ENCODE peak calls at places on chromosomes 13 and 19, in nine cellular contexts. L is testis, B is transverse colon, C is esophagus muscularis mucosa, Q is A549, T is stomach, V is lower leg skin, P is IMR-90, S is heart left ventricle. G is an unnamed sample.

GRCh38 chr19:18156841-18157464 is 4.0 kb downstream of the PIK3R2 start:
- DNase-seq in Q (peak; percentile 77), C (no peak), T (peak; percentile 95), V (peak; percentile 94), S (peak; percentile 95), B (peak; percentile 94), L (peak; percentile 96), P (peak; percentile 83), G (peak; percentile 96)

GRCh38 chr13:73273737-73274136 is 214.9 kb downstream of the KLF5 start:
- DNase-seq in T (no peak), B (no peak), S (no peak), L (no peak), P (peak; percentile 89), V (no peak), Q (peak; percentile 15), C (no peak), G (peak; percentile 12)

GRCh38 chr13:78241278-78241919 is 322.8 kb upstream of the EDNRB start:
- DNase-seq in C (no peak), T (no peak), V (no peak), Q (peak; percentile 20), P (peak; percentile 11), B (peak; percentile 21), S (no peak), L (peak; percentile 48), G (peak; percentile 5)

GRCh38 chr13:78137404-78138142 is 218.9 kb upstream of the EDNRB start:
- DNase-seq in B (no peak), C (no peak), V (no peak), L (peak; percentile 28), P (peak; percentile 72), Q (peak; percentile 50), T (no peak), S (no peak), G (peak; percentile 23)

GRCh38 chr19:49861541-49862410 is 5.6 kb downstream of the PNKP start:
- DNase-seq in C (no peak), B (no peak), L (peak; percentile 58), V (no peak), Q (no peak), S (no peak), T (peak; percentile 78), P (no peak), G (no peak)

GRCh38 chr13:76620036-76620435 is 266.2 kb downstream of the KCTD12 start:
- DNase-seq in C (no peak), S (no peak), L (no peak), P (no peak), B (no peak), V (no peak), Q (no peak), T (no peak), G (no peak)

GRCh38 chr13:46648166-46648607 is 95.2 kb downstream of the LRCH1 start:
- DNase-seq in P (peak; percentile 60), C (no peak), Q (peak; percentile 33), L (no peak), S (no peak), V (no peak), B (peak; percentile 64), T (peak; percentile 66), G (no peak)

GRCh38 chr13:93922063-93922462 is 557.4 kb downstream of the DCT start:
- DNase-seq in V (no peak), S (no peak), Q (no peak), B (no peak), P (no peak), L (no peak), T (no peak), C (no peak), G (no peak)

GRCh38 chr13:105343134-105343806 is 1192.2 kb downstream of the EFNB2 start:
- DNase-seq in B (no peak), S (no peak), P (peak; percentile 59), V (no peak), T (no peak), Q (no peak), C (no peak), L (no peak), G (no peak)

GRCh38 chr19:56136362-56136761 is 4.7 kb upstream of the ZNF444 start:
- DNase-seq in T (no peak), B (no peak), P (no peak), V (no peak), Q (no peak), S (no peak), L (no peak), C (no peak), G (no peak)

GRCh38 chr19:55451522-55452380 is 8.7 kb upstream of the SHISA7 start:
- DNase-seq in B (no peak), T (no peak), C (no peak), S (no peak), L (no peak), V (no peak), Q (no peak), P (no peak), G (no peak)

GRCh38 chr13:95254341-95254740 is 46.9 kb downstream of the ABCC4 start:
- DNase-seq in C (no peak), P (peak; percentile 39), Q (peak; percentile 34), V (peak; percentile 26), T (no peak), S (no peak), B (no peak), L (no peak), G (peak; percentile 35)

GRCh38 chr13:34012354-34012753 is 194.4 kb downstream of the RFC3 start:
- DNase-seq in Q (no peak), L (no peak), P (no peak), V (no peak), T (no peak), C (no peak), B (no peak), S (no peak), G (no peak)

DNA sequence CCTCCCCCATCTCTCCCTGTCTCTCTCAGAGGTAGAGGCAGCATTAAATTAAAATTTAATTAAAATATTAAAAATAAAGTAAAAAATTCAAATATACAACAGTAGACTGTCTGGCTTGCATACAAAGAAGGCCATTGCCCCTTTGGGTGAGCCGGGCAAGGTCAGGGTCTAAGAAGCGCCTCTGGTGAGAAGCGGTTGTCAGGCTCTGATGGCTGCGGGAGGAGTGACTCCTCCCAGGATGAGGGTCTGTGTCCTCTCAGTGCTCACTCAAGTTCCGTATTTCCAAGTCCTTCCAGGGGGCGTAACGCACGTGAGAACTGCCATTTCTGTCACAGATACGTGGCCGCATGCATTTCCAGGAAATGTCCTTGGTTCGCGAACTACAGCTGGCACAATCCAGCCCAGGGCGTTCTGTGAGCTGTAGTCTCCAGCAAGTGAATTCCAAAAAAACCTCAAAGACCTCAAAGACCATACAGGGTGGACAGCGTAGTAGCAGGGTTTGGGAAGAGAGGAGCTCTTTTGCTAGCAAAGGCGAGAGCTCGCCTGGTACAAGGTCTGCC is 697 bp upstream of the ZNF181 start:
- DNase-seq in Q (no peak), C (no peak), V (peak; percentile 89), S (peak; percentile 64), L (peak; percentile 66), P (no peak), T (no peak), B (no peak), G (no peak)
- TF ChIP-seq POLR2A in Q (peak; percentile 88), C (no peak), V (no peak), S (peak; percentile 47), L (no peak), P (no peak), T (no peak), B (peak; percentile 30), G (peak; percentile 67)

DNA sequence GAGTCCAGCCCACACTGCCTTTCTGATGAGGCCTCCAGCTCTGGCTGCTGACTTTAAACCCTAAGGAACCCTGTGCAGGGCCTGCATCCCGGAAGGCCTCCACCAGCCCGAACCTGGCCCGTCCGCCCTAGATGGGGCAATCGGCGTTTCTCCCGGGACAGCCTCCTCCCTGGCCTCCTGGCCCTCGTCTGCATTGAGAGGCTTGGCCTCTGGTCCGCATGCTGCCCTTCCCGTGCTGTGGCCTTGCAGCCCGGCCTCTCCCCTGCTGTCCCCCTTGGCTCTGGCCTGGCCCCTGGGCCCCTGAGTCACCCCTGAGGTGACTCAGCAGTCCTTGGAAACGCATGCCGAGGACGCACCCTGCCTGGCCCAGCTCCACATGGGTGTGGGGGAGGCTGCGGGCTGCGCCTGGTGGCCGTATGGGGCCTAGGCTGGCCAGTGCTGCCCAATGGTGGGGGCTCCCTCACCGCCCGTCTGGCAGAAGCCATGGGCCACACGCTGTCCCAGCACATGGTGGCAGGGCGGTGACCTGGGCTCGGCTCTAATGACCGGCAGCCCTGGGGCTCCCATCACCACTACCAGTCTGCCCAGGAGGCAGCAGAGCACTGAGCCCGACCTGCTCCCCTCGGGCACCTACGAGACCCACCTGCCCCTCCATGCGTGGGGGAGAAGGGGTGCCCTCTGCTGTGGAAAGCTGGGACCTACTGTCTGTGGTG is 25.7 kb downstream of the SH3GL1 start:
- DNase-seq in Q (peak; percentile 85), C (peak; percentile 93), T (peak; percentile 73), L (peak; percentile 50), B (peak; percentile 70), P (peak; percentile 87), S (peak; percentile 91), V (peak; percentile 96), G (peak; percentile 92)
- TF ChIP-seq POLR2A in Q (no peak), C (no peak), T (no peak), L (no peak), B (no peak), P (no peak), S (no peak), V (no peak), G (no peak)

GRCh38 chr19:47274071-47274890 is at the start of gene INAFM1:
- DNase-seq in L (peak; percentile 99), P (peak; percentile 86), S (peak; percentile 97), V (peak; percentile 100), B (peak; percentile 100), C (peak; percentile 99), T (peak; percentile 99), Q (peak; percentile 98), G (peak; percentile 82)
- TF ChIP-seq POLR2A in L (peak; percentile 58), P (peak; percentile 70), S (peak; percentile 21), V (no peak), B (peak; percentile 52), C (no peak), T (no peak), Q (peak; percentile 12), G (no peak)

DNA sequence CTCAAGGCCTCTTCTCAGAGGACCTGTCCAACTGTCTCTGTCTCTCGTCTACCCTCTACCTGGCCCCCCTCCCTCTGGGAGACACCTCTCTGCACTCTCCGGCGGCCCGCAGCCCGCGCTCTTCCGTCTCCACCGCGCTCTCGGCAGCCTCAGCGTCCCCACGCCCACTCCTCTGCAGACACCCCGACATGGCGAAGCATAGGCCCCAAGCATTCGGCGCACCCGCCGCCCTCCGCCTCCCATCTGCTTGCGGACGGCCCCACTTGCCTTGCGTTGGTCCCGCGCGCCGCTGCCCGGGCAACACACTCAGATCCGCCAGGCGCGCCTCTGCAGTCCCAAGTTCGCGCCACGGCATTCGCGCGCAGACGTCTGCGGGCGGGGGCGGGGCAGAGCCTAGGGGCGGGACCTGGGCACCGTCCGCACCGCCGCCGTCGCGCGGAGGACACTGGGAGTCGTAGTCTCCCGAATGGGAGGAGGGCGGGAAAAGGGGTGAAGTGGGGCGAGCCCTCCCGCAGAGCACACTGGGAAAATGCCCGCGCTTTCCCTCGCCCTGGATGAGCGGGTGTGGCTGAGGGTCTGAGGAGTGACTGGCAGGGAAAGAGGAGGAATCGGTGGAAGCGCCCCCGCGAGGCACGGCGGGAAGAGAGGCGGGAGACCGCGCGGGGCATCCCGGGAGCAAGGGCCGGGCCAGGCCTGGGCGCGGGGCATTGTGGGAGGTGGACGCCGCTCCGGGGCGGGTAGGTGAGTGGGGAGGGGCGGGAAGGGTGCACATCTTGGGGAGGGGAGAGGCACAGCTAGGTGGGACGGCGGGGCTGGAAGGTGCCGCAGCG is at the start of the genes LIG1 and ZSWIM9:
- DNase-seq in B (peak; percentile 93), V (peak; percentile 97), S (peak; percentile 92), T (peak; percentile 92), Q (peak; percentile 97), L (peak; percentile 94), C (peak; percentile 97), P (peak; percentile 95), G (peak; percentile 79)
- TF ChIP-seq POLR2A in B (peak; percentile 24), V (no peak), S (no peak), T (no peak), Q (peak; percentile 80), L (no peak), C (no peak), P (peak; percentile 18), G (peak; percentile 21)

G was measured in H54.